ENCODE peak calls at places on chromosomes 2 and 18, in ten cellular contexts. C is A549, B is ovary, W is Peyer's patch, Y is lower leg skin, G is stomach, E is K562, K is heart left ventricle, P is sigmoid colon, L is adrenal gland. A is an unnamed sample.

GRCh38 chr2:45458909-45459563 is 152.0 kb downstream of the SRBD1 start:
- DNase-seq in K (peak; percentile 12), L (no peak), G (peak; percentile 52), P (no peak), C (peak; percentile 33), B (no peak), E (no peak), W (no peak), Y (peak; percentile 26), A (peak; percentile 15)

GRCh38 chr2:79368116-79368630 is 144.7 kb upstream of the CTNNA2 start:
- DNase-seq in L (no peak), K (no peak), W (no peak), Y (no peak), B (no peak), P (no peak), G (no peak), E (no peak), C (no peak), A (no peak)

GRCh38 chr2:207768168-207768890 is 1.4 kb downstream of the FZD5 start:
- DNase-seq in C (peak; percentile 25), E (no peak), P (peak; percentile 78), W (peak; percentile 77), K (no peak), B (peak; percentile 55), G (peak; percentile 69), L (peak; percentile 61), Y (no peak), A (peak; percentile 19)

GRCh38 chr18:24600076-24600654 is 139.7 kb downstream of the HRH4 start:
- DNase-seq in C (peak; percentile 3), P (no peak), B (no peak), Y (no peak), K (peak; percentile 17), L (peak; percentile 21), W (no peak), E (peak; percentile 28), G (no peak), A (no peak)

GRCh38 chr2:8659735-8660492 is 21.9 kb upstream of the ID2 start:
- DNase-seq in P (no peak), E (no peak), G (no peak), B (no peak), K (no peak), L (no peak), C (no peak), W (no peak), Y (no peak), A (no peak)

GRCh38 chr18:55384551-55385275 is 203.3 kb downstream of the TCF4 start:
- DNase-seq in L (no peak), B (no peak), W (no peak), G (no peak), P (no peak), K (no peak), E (peak; percentile 51), C (no peak), Y (no peak), A (peak; percentile 5)

GRCh38 chr2:128473175-128474013 is 154.7 kb upstream of the HS6ST1 start:
- DNase-seq in E (no peak), B (no peak), G (no peak), W (no peak), L (peak; percentile 14), K (no peak), C (no peak), Y (peak; percentile 62), P (peak; percentile 63), A (no peak)

GRCh38 chr2:26911911-26912861 is 58.3 kb upstream of the MAPRE3 start:
- DNase-seq in E (no peak), P (no peak), G (no peak), C (no peak), W (no peak), K (no peak), L (no peak), Y (no peak), B (no peak), A (no peak)

GRCh38 chr2:129891341-129892320 is 87.8 kb upstream of the RAB6C start:
- DNase-seq in Y (no peak), B (no peak), G (peak; percentile 4), C (no peak), E (no peak), K (no peak), W (peak; percentile 26), P (peak; percentile 19), L (no peak), A (no peak)

GRCh38 chr2:172640389-172640788 is 84.5 kb downstream of the PDK1 start:
- DNase-seq in G (no peak), P (no peak), C (no peak), B (no peak), W (no peak), L (no peak), E (no peak), Y (no peak), K (no peak), A (no peak)

DNA sequence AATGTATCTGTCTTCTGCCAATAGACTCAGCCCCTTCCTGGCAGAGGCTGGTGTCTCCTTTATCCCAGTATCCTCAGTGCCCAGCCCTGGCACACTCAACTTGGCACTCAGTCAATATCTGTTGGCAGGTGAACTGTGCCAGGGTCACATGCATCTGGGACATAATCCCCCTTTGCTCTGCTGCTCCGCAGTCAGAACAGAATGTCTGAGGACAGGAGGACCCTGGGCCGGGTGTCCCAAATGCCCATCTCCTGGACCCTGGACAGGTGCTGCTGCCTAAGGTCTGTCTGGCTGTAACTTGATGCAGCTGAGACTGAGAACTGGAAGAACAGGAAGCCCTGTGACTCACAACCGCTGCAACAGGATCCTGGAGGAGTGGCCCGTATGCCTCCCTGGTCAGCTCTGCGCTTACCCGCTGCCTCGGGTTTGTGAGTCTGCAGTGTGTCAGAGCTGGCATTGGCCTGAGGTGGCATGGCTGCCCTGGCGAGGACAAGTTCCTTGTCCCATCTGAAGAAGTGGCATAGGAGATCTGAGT is 11.4 kb downstream of the HK2 start:
- DNase-seq in K (peak; percentile 68), L (peak; percentile 82), E (no peak), B (peak; percentile 44), Y (peak; percentile 89), C (peak; percentile 55), W (peak; percentile 87), G (peak; percentile 93), P (peak; percentile 82), A (peak; percentile 79)
- TF ChIP-seq POLR2A in K (no peak), L (peak; percentile 50), E (no peak), B (no peak), Y (no peak), C (no peak), W (no peak), G (no peak), P (no peak), A (no peak)

GRCh38 chr2:85794038-85794441 is 40.2 kb downstream of the ATOH8 start:
- DNase-seq in C (no peak), W (no peak), B (no peak), E (no peak), L (no peak), G (no peak), Y (no peak), K (no peak), P (no peak), A (no peak)
- TF ChIP-seq POLR2A in C (no peak), W (no peak), B (no peak), E (no peak), L (no peak), G (no peak), Y (no peak), K (no peak), P (no peak), A (no peak)

GRCh38 chr18:79503891-79504475 is 108.3 kb downstream of the NFATC1 start:
- DNase-seq in C (no peak), W (no peak), Y (no peak), L (no peak), B (peak; percentile 7), G (no peak), K (no peak), E (no peak), P (no peak), A (no peak)
- TF ChIP-seq POLR2A in C (no peak), W (no peak), Y (no peak), L (no peak), B (no peak), G (no peak), K (no peak), E (no peak), P (no peak), A (no peak)

GRCh38 chr2:166135152-166135848 is 7.5 kb upstream of the SCN1A start:
- DNase-seq in P (no peak), L (no peak), Y (no peak), B (no peak), G (no peak), E (no peak), W (no peak), C (no peak), K (no peak), A (no peak)

GRCh38 chr2:166135849-166136258 is 8.0 kb upstream of the SCN1A start:
- DNase-seq in L (no peak), P (no peak), Y (no peak), C (no peak), E (no peak), B (no peak), G (no peak), K (no peak), W (no peak), A (no peak)

GRCh38 chr2:166137331-166137730 is 9.5 kb upstream of the SCN1A start:
- DNase-seq in E (no peak), L (no peak), P (no peak), G (no peak), W (no peak), K (no peak), C (no peak), B (no peak), Y (no peak), A (no peak)

GRCh38 chr2:166133653-166134052 is 5.8 kb upstream of the SCN1A start:
- DNase-seq in C (no peak), Y (no peak), E (no peak), G (no peak), P (no peak), K (no peak), W (no peak), B (no peak), L (no peak), A (no peak)

DNA sequence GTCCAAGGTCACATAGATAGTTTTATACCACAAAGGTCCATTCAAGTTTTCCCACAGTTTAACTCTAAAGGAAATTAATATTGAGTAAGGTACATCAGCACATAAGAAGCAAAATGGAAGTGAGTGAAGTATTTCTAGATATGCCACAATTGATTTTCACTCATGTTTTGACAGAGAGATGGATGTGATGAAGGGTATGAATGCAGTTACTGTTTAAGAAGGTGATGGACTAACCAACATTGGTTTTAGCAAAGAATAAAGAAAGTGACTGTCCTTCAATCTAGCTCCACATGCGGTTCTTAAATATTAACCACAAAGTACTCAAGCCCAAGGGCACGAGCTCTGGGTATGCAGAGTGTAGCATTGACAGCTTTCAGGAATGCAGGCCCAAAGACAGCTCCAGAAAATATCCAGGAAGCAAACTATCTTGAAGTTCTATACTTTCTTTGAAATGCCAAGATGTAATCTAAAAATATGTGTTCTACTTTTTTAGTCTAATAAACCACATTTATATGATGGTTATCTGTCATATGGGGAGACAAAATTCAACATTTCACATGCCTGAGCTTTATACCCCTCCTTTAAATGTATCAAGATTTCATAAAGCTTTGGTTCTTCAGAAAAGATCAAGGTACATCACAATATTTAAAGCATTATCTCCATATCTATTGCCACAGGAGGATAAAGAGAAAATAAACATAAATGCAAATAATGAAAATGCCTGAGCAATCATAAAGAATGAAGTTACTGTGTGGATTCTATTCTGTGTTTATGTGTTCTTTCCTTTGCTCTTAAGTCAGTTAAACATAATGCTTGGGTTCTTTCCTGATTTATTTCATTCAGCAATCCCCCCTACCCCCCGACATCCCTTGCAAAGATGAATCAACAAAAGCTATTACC is 6.7 kb upstream of the SCN1A start:
- DNase-seq in P (no peak), Y (no peak), G (no peak), W (no peak), B (no peak), C (no peak), K (no peak), E (no peak), L (no peak), A (no peak)
- TF ChIP-seq POLR2A in P (no peak), Y (no peak), G (no peak), W (no peak), B (no peak), C (no peak), K (no peak), E (no peak), L (no peak), A (no peak)

A was measured in H54.